ENCODE peak calls at places on chromosome 13, in nine cellular contexts. R, A, H, O, B, U, K, D and T are unnamed samples. For H3K9me3, the result is how much of the 10 kb centered on the place peaks cover.

GRCh38 chr13:46492946-46493345 is 60.0 kb upstream of the LRCH1 start:
- DNase-seq in O (no peak), U (no peak), A (peak), K (peak), B (peak), H (no peak), R (peak), D (no peak), T (no peak)

GRCh38 chr13:52011690-52012511 is at the start of gene ALG11:
- DNase-seq in U (peak), K (peak), R (peak), O (peak), H (peak), A (peak), D (peak), B (peak), T (peak)

GRCh38 chr13:112614835-112615234 is 26.9 kb upstream of the TUBGCP3 start:
- DNase-seq in A (no peak), U (no peak), D (no peak), R (no peak), H (no peak), B (no peak), K (no peak), O (no peak), T (peak)

GRCh38 chr13:86051134-86052103 is 252.2 kb upstream of the SLITRK6 start:
- DNase-seq in B (peak), D (no peak), H (no peak), R (no peak), K (no peak), A (peak), O (no peak), U (no peak), T (no peak)

GRCh38 chr13:87666826-87667225 is 4.3 kb upstream of the SLITRK5 start:
- DNase-seq in A (no peak), H (no peak), B (no peak), O (no peak), U (no peak), R (no peak), D (no peak), K (no peak), T (no peak)

GRCh38 chr13:98171806-98172569 is 5.1 kb downstream of the RNF113B start:
- DNase-seq in A (no peak), B (no peak), K (no peak), O (no peak), U (no peak), D (peak), H (peak), R (peak), T (no peak)

GRCh38 chr13:29594710-29595379 is 643 bp downstream of the SLC7A1 start:
- DNase-seq in A (peak), H (peak), D (peak), U (peak), R (peak), O (peak), B (peak), K (peak), T (peak)

GRCh38 chr13:76823969-76824368 is 62.2 kb downstream of the KCTD12 start:
- DNase-seq in H (no peak), U (no peak), K (no peak), B (no peak), O (no peak), D (no peak), A (no peak), R (no peak), T (no peak)

GRCh38 chr13:74868044-74868443 is 613.9 kb downstream of the TBC1D4 start:
- DNase-seq in A (no peak), H (no peak), R (peak), B (peak), D (no peak), O (no peak), U (no peak), K (no peak), T (no peak)

GRCh38 chr13:27171244-27171829 is at the start of gene USP12:
- DNase-seq in K (peak), O (no peak), D (no peak), H (peak), R (no peak), B (no peak), A (no peak), U (peak), T (peak)

GRCh38 chr13:94308808-94309207 is 170.7 kb downstream of the DCT start:
- DNase-seq in K (no peak), H (no peak), A (no peak), U (no peak), R (no peak), D (no peak), O (no peak), B (no peak), T (no peak)

GRCh38 chr13:85993567-85993966 is 194.3 kb upstream of the SLITRK6 start:
- DNase-seq in B (no peak), U (no peak), R (no peak), A (no peak), H (no peak), O (no peak), K (no peak), D (no peak), T (no peak)

GRCh38 chr13:98619556-98619955 is 42.6 kb upstream of the STK24 start:
- DNase-seq in R (no peak), U (no peak), A (no peak), D (no peak), B (no peak), K (no peak), O (no peak), H (no peak), T (no peak)

GRCh38 chr13:32381539-32381938 is 46.4 kb downstream of the N4BP2L1 start:
- DNase-seq in D (no peak), U (no peak), B (peak), O (peak), K (peak), H (no peak), A (peak), R (peak), T (no peak)

GRCh38 chr13:48078251-48078656 is 16.6 kb downstream of the MED4 start:
- DNase-seq in R (no peak), D (no peak), A (peak), B (peak), U (no peak), H (no peak), K (no peak), O (no peak), T (no peak)

GRCh38 chr13:52806029-52806428 is 42.4 kb downstream of the PCDH8 start:
- DNase-seq in D (no peak), K (no peak), U (no peak), O (no peak), H (no peak), R (no peak), B (no peak), A (no peak), T (no peak)

GRCh38 chr13:114208134-114208533 is 26.6 kb upstream of the CDC16 start:
- DNase-seq in U (no peak), H (no peak), A (no peak), O (no peak), R (no peak), B (no peak), K (no peak), D (no peak), T (no peak)

GRCh38 chr13:48132961-48133360 is 38.1 kb upstream of the MED4 start:
- DNase-seq in U (no peak), K (no peak), A (no peak), B (no peak), H (no peak), R (no peak), O (no peak), D (no peak), T (no peak)

GRCh38 chr13:28820099-28821051 is at the start of gene MTUS2:
- DNase-seq in R (no peak), A (no peak), B (no peak), D (no peak), H (no peak), O (no peak), K (peak), U (no peak), T (no peak)

GRCh38 chr13:47976325-47976724 is 24.7 kb downstream of the SUCLA2 start:
- DNase-seq in O (no peak), B (no peak), U (no peak), H (no peak), D (no peak), K (no peak), R (peak), A (no peak), T (no peak)

GRCh38 chr13:112885782-112886268 is 83.2 kb upstream of the MCF2L start:
- DNase-seq in K (peak), H (peak), A (peak), B (peak), U (peak), R (peak), O (no peak), D (peak), T (peak)

GRCh38 chr13:95924389-95924994 is 128.7 kb downstream of the UGGT2 start:
- DNase-seq in B (peak), A (peak), D (no peak), U (no peak), H (no peak), O (no peak), K (peak), R (peak), T (no peak)

GRCh38 chr13:51286135-51287002 is 53.1 kb upstream of the SERPINE3 start:
- DNase-seq in A (peak), H (peak), O (peak), U (peak), K (peak), R (no peak), B (peak), D (peak), T (peak)

GRCh38 chr13:32734511-32734910 is 148.3 kb downstream of the PDS5B start:
- DNase-seq in K (peak), U (no peak), D (no peak), H (no peak), A (peak), B (peak), R (peak), O (no peak), T (no peak)

GRCh38 chr13:35393886-35394285 is 82.6 kb downstream of the MAB21L1 start:
- DNase-seq in B (no peak), U (no peak), A (no peak), K (no peak), H (no peak), D (no peak), R (no peak), O (no peak), T (no peak)

GRCh38 chr13:95106562-95106961 is 194.7 kb downstream of the ABCC4 start:
- DNase-seq in D (no peak), O (no peak), H (no peak), K (no peak), R (no peak), B (no peak), A (no peak), U (no peak), T (no peak)

GRCh38 chr13:98175823-98176222 is 1.2 kb downstream of the RNF113B start:
- DNase-seq in A (no peak), D (no peak), B (no peak), H (no peak), R (peak), U (no peak), O (no peak), K (no peak), T (no peak)

GRCh38 chr13:27663947-27664346 is 42.3 kb downstream of the POLR1D start:
- DNase-seq in U (no peak), B (no peak), D (no peak), H (no peak), O (no peak), K (peak), A (no peak), R (no peak), T (no peak)

GRCh38 chr13:110331362-110331761 is 24.3 kb downstream of the COL4A2 start:
- DNase-seq in U (no peak), R (peak), B (no peak), K (no peak), D (no peak), O (no peak), A (no peak), H (peak), T (no peak)

GRCh38 chr13:85236431-85236830 is 562.8 kb downstream of the SLITRK6 start:
- DNase-seq in K (no peak), B (peak), O (no peak), U (no peak), R (peak), D (no peak), H (no peak), A (peak), T (no peak)

GRCh38 chr13:113562085-113562749 is 22.3 kb upstream of the TFDP1 start:
- DNase-seq in R (peak), D (peak), O (peak), B (peak), K (peak), U (peak), A (peak), H (peak), T (peak)

GRCh38 chr13:113437408-113438010 is 15.8 kb downstream of the ADPRHL1 start:
- DNase-seq in H (no peak), R (no peak), U (peak), K (no peak), A (peak), O (no peak), B (no peak), D (no peak), T (no peak)

GRCh38 chr13:80379245-80379644 is 38.3 kb upstream of the SPRY2 start:
- DNase-seq in A (peak), D (no peak), K (no peak), U (no peak), H (no peak), R (peak), B (peak), O (no peak), T (no peak)

GRCh38 chr13:38180100-38180499 is 169.6 kb upstream of the UFM1 start:
- DNase-seq in H (no peak), D (no peak), O (no peak), U (no peak), B (peak), R (peak), K (no peak), A (no peak), T (no peak)

GRCh38 chr13:31056650-31057275 is 104.9 kb downstream of the HSPH1 start:
- DNase-seq in O (no peak), K (no peak), D (no peak), R (no peak), B (no peak), A (no peak), H (no peak), U (no peak), T (peak)
- TF ChIP-seq CTCF in O (no peak), K (peak), D (no peak), R (no peak), B (no peak), A (no peak), H (no peak), U (no peak), T (peak)

DNA sequence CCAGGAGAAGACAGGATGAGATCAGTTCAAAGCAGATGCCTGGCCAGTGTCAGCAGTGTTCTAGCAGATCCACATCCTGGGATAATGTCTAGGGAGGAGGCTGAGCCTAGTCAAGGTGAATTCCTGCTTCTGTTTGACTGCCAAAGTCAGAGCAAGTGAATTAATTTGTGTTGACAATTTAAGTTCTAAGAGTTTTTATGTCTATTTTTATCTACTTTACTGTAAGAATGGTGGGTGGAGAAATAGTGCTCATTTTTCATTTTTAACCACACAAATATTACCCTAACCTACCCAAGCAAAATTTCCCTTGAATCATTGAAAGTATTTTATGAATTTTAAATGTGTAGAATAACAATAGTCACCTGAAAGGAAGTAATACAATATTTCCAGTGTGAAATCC is 207.6 kb upstream of the SLC10A2 start:
- DNase-seq in O (no peak), B (no peak), A (no peak), D (no peak), R (peak), H (no peak), K (no peak), U (no peak), T (no peak)
- H3K9me3 ChIP-seq in O (under half), B (under half), A (under half), D (under half), R (under half), H (under half), K (under half), U (under half), T (under half)

GRCh38 chr13:39417131-39417530 is 185.9 kb downstream of the LHFPL6 start:
- DNase-seq in K (peak), H (no peak), A (no peak), R (no peak), U (no peak), D (no peak), O (no peak), B (no peak), T (no peak)
- H3K4me3 ChIP-seq in K (no peak), H (peak), A (no peak), R (peak), U (no peak), D (no peak), O (no peak), B (no peak), T (no peak)

GRCh38 chr13:100646030-100646673 is 28.4 kb downstream of the TMTC4 start:
- DNase-seq in U (no peak), D (no peak), K (peak), R (peak), B (peak), A (peak), H (no peak), O (no peak), T (peak)
- TF ChIP-seq CTCF in U (no peak), D (no peak), K (peak), R (peak), B (peak), A (peak), H (no peak), O (no peak), T (peak)

DNA sequence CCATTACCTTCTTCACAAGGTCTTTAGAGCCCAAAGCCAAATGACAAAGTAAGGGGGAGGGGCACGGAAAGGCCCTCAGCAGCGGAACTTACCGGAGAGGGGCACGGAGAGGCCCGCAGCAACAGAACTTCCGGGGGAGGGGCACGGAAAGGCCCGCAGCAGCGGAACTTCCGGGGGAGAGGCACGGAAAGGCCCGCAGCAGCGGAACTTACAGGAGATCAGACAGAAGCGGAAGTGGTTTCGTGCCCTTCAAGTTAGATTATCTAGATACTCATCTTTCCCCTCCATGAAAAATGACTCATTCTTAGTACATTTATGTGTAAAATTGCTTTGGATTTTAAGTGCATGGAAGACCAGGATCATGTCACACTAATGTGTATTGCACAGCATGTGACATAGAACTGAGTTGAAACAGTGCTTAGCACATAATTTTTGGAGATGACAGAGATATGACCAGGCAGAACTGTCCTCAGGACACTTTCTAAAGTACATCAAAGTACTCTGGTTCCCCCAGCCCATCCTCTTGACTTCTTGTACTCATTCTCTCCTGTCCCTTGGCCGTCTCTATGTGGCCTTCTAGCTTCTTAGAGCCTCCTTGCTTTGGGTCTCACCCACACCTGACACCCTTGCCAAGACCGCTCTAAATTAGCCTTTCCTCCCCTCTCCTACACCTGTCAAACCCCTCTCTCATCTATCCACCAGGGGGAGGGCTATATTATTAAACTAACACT is 25.7 kb upstream of the TPTE2 start:
- DNase-seq in H (no peak), A (no peak), R (peak), D (peak), U (peak), K (no peak), B (peak), O (peak), T (no peak)
- H3K9me3 ChIP-seq in H (under half), A (under half), R (under half), D (under half), U (under half), K (under half), B (under half), O (under half), T (under half)

DNA sequence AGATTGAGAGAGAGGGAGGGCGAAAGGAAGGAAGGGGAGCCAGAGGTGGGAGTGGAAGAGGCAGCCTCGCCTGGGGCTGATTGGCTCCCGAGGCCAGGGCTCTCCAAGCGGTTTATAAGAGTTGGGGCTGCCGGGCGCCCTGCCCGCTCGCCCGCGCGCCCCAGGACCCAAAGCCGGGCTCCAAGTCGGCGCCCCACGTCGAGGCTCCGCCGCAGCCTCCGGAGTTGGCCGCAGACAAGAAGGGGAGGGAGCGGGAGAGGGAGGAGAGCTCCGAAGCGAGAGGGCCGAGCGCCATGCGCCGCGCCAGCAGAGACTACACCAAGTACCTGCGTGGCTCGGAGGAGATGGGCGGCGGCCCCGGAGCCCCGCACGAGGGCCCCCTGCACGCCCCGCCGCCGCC is at the start of gene TNFSF11:
- DNase-seq in R (no peak), H (no peak), D (no peak), U (no peak), A (no peak), B (no peak), K (peak), O (peak), T (no peak)
- H3K4me3 ChIP-seq in R (peak), H (peak), D (peak), U (peak), A (peak), B (no peak), K (peak), O (peak), T (no peak)

DNA sequence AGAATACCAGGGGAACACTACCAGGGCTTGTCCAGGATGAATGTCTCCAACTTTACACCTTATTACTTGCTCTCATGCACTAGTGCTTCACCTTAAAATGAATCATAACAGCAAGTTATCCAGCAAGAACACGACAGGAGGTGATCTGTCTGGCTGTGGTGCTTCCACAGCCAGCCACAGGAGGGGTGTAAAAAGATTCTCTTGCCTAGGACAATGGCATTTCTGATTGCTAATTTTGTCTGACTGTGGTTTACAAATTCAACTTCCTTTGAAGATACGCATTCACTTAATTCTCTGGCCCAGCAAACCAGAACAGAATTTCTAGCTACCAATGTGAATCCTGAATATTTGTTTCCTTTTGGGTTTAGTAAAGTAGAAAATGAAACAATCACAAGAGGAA is 23.1 kb upstream of the COG3 start:
- DNase-seq in D (no peak), H (no peak), A (peak), B (peak), O (no peak), R (peak), U (no peak), K (no peak), T (no peak)
- TF ChIP-seq CTCF in D (peak), H (no peak), A (no peak), B (peak), O (no peak), R (no peak), U (no peak), K (peak), T (no peak)

DNA sequence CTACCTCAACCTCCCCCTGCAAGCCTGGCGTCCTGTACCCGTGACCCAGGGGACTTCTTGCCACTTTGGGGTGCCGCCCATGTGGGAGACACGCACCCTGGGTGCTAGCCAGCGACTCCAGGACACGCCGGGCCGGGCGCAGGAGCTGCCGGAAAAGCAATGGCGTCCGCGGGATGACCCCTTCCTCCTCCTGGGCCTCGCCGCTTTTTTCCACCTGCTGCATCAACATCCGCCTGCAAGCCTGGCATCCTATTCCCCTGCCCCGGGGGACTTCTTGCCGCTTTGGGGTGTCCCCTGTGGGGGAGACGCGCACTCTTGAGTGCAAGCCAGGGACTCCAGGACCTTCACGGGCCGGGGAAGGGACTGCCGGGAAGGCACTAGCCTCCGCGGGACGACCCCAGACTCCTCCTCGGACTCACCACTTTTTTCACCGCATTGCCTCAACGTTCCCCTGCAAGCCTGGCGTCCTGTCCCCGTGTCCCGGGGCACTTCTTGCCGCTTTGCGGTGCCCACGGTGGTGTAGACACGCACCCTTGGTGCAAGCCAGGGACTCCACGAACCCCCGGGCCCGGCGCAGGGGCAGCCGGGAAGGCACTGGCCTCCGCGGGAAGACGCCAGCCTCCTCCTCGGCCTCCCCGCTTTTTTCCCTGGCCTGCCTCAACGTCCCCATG is 237.8 kb downstream of the TUBA3C start:
- DNase-seq in O (no peak), A (no peak), K (no peak), R (no peak), B (no peak), U (no peak), D (no peak), H (peak), T (no peak)
- H3K9me3 ChIP-seq in O (under half), A (under half), K (under half), R (under half), B (under half), U (under half), D (under half), H (under half), T (under half)